ENCODE peak calls at places on chromosomes 1 and 21, in six cellular contexts. One of them, this sample, is unnamed.

GRCh38 chr1:94044290-94044790 is 76.6 kb downstream of the ABCA4 start:
- DNase-seq in CD8-positive, alpha-beta T cell: no peak
- DNase-seq in right atrium auricular region: peak; percentile 79
- DNase-seq in uterus: peak; percentile 72
- DNase-seq in fibroblast of mammary gland: no peak
- DNase-seq in A549: no peak
- DNase-seq in this sample: no peak

GRCh38 chr1:17711962-17712361 is 43.2 kb upstream of the ACTL8 start:
- DNase-seq in A549: no peak
- DNase-seq in CD8-positive, alpha-beta T cell: no peak
- DNase-seq in uterus: no peak
- DNase-seq in right atrium auricular region: no peak
- DNase-seq in fibroblast of mammary gland: no peak
- DNase-seq in this sample: no peak

GRCh38 chr1:60222492-60223369 is 149.2 kb upstream of the C1orf87 start:
- DNase-seq in CD8-positive, alpha-beta T cell: no peak
- DNase-seq in right atrium auricular region: no peak
- DNase-seq in uterus: no peak
- DNase-seq in fibroblast of mammary gland: no peak
- DNase-seq in A549: no peak
- DNase-seq in this sample: no peak

GRCh38 chr21:34582506-34583150 is 32.3 kb downstream of the RCAN1 start:
- DNase-seq in right atrium auricular region: no peak
- DNase-seq in uterus: no peak
- DNase-seq in A549: peak; percentile 8
- DNase-seq in fibroblast of mammary gland: peak; percentile 60
- DNase-seq in CD8-positive, alpha-beta T cell: no peak
- DNase-seq in this sample: no peak

GRCh38 chr1:28971980-28972771 is 57.8 kb downstream of the EPB41 start:
- DNase-seq in right atrium auricular region: no peak
- DNase-seq in A549: no peak
- DNase-seq in fibroblast of mammary gland: peak; percentile 95
- DNase-seq in CD8-positive, alpha-beta T cell: no peak
- DNase-seq in uterus: peak; percentile 66
- DNase-seq in this sample: peak; percentile 73

GRCh38 chr1:51955797-51956527 is 34.5 kb downstream of the RAB3B start:
- DNase-seq in fibroblast of mammary gland: no peak
- DNase-seq in right atrium auricular region: no peak
- DNase-seq in uterus: no peak
- DNase-seq in CD8-positive, alpha-beta T cell: no peak
- DNase-seq in A549: no peak
- DNase-seq in this sample: no peak

GRCh38 chr1:221437171-221437570 is 304.7 kb downstream of the DUSP10 start:
- DNase-seq in right atrium auricular region: no peak
- DNase-seq in uterus: no peak
- DNase-seq in A549: no peak
- DNase-seq in CD8-positive, alpha-beta T cell: no peak
- DNase-seq in fibroblast of mammary gland: no peak
- DNase-seq in this sample: no peak

GRCh38 chr1:199182151-199182843 is 543.5 kb downstream of the PTPRC start:
- DNase-seq in fibroblast of mammary gland: no peak
- DNase-seq in A549: no peak
- DNase-seq in right atrium auricular region: no peak
- DNase-seq in CD8-positive, alpha-beta T cell: no peak
- DNase-seq in uterus: no peak
- DNase-seq in this sample: no peak

GRCh38 chr1:189175889-189176288 is 1301.8 kb downstream of the BRINP3 start:
- DNase-seq in right atrium auricular region: no peak
- DNase-seq in fibroblast of mammary gland: no peak
- DNase-seq in CD8-positive, alpha-beta T cell: no peak
- DNase-seq in A549: no peak
- DNase-seq in uterus: no peak
- DNase-seq in this sample: no peak

GRCh38 chr1:1881727-1882126 is 9.2 kb downstream of the GNB1 start:
- DNase-seq in fibroblast of mammary gland: no peak
- DNase-seq in CD8-positive, alpha-beta T cell: no peak
- DNase-seq in A549: no peak
- DNase-seq in uterus: no peak
- DNase-seq in right atrium auricular region: no peak
- DNase-seq in this sample: no peak
- H3K4me3 ChIP-seq in fibroblast of mammary gland: no peak overlapping the region
- H3K4me3 ChIP-seq in CD8-positive, alpha-beta T cell: no peak overlapping the region
- H3K4me3 ChIP-seq in A549: no peak overlapping the region
- H3K4me3 ChIP-seq in uterus: no peak overlapping the region
- H3K4me3 ChIP-seq in right atrium auricular region: no peak overlapping the region
- H3K4me3 ChIP-seq in this sample: no peak overlapping the region

DNA sequence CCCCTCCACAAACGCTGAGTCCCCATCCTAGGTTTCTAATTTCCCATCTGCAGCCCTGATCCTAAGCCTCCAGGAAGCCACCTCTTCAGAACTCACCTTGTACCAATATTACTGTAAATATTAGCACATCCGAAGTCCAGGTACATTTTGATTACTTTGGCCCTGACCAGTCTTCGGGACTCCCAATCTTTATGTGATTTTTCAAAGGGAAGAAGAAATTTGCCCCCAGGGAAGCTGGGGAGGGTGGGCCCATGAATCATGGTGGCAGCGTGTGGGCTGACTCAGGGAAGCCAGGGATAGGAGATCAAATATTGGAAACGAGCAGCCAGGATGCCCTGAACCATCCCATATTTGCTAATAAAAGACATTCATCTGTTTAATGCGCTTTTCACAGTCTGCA is 46.7 kb downstream of the KIAA0040 start:
- DNase-seq in A549: no peak
- DNase-seq in uterus: no peak
- DNase-seq in CD8-positive, alpha-beta T cell: no peak
- DNase-seq in fibroblast of mammary gland: no peak
- DNase-seq in right atrium auricular region: no peak
- DNase-seq in this sample: no peak
- H3K4me3 ChIP-seq in A549: no peak overlapping the region
- H3K4me3 ChIP-seq in uterus: no peak overlapping the region
- H3K4me3 ChIP-seq in CD8-positive, alpha-beta T cell: no peak overlapping the region
- H3K4me3 ChIP-seq in fibroblast of mammary gland: no peak overlapping the region
- H3K4me3 ChIP-seq in right atrium auricular region: no peak overlapping the region
- H3K4me3 ChIP-seq in this sample: no peak overlapping the region

GRCh38 chr1:43849670-43850069 is 83.9 kb upstream of the ARTN start:
- DNase-seq in CD8-positive, alpha-beta T cell: no peak
- DNase-seq in A549: no peak
- DNase-seq in fibroblast of mammary gland: no peak
- DNase-seq in right atrium auricular region: no peak
- DNase-seq in uterus: no peak
- DNase-seq in this sample: no peak
- H3K4me3 ChIP-seq in CD8-positive, alpha-beta T cell: no peak overlapping the region
- H3K4me3 ChIP-seq in A549: no peak overlapping the region
- H3K4me3 ChIP-seq in fibroblast of mammary gland: no peak overlapping the region
- H3K4me3 ChIP-seq in right atrium auricular region: no peak overlapping the region
- H3K4me3 ChIP-seq in uterus: no peak overlapping the region
- H3K4me3 ChIP-seq in this sample: no peak overlapping the region

DNA sequence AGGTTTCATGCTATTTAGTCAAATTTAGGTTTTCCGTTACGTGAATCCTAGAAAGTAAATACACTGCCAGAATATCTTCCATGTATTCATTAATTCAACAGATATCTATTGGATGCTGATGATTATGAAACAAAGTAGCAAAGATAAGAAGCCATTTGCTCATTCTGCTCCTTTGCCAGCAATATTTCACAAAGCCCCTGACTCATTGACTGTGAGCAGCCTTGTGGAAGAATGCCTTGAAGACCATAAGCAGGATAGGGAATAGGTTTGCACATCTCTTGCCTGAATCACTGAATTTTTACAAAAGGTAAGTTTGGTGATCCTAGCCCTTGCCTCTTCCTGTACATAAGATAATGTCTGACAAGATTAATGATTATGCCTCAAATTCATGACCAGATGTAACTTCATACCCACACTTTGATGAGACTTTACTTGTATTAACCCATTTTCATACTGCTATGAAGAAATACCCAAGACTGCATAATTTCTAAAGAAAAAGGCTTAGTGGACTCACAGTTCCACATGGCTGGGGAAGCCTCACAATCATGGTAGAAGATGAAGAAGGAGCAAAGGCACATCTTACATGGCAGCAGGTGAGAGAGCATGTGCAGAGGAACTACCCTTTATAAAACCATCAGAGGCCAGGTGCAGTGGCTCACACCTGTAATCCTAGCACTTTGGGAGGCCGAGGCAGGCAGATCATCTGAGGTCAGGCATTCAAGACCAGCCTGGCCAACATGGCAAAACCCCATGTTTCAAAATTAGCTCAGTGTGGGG is 1.6 kb upstream of the PIGK start:
- DNase-seq in right atrium auricular region: no peak
- DNase-seq in A549: no peak
- DNase-seq in fibroblast of mammary gland: peak; percentile 89
- DNase-seq in uterus: no peak
- DNase-seq in CD8-positive, alpha-beta T cell: no peak
- DNase-seq in this sample: no peak
- H3K4me3 ChIP-seq in right atrium auricular region: no peak overlapping the region
- H3K4me3 ChIP-seq in A549: no peak overlapping the region
- H3K4me3 ChIP-seq in fibroblast of mammary gland: no peak overlapping the region
- H3K4me3 ChIP-seq in uterus: no peak overlapping the region
- H3K4me3 ChIP-seq in CD8-positive, alpha-beta T cell: no peak overlapping the region
- H3K4me3 ChIP-seq in this sample: no peak overlapping the region

GRCh38 chr1:6248798-6249731 is 5.1 kb downstream of the HES3 start:
- DNase-seq in A549: no peak
- DNase-seq in uterus: no peak
- DNase-seq in right atrium auricular region: no peak
- DNase-seq in fibroblast of mammary gland: peak; percentile 26
- DNase-seq in CD8-positive, alpha-beta T cell: no peak
- DNase-seq in this sample: no peak
- H3K4me3 ChIP-seq in A549: peak overlapping the region; percentile 36
- H3K4me3 ChIP-seq in uterus: no peak overlapping the region
- H3K4me3 ChIP-seq in right atrium auricular region: peak overlapping the region; percentile 29
- H3K4me3 ChIP-seq in fibroblast of mammary gland: no peak overlapping the region
- H3K4me3 ChIP-seq in CD8-positive, alpha-beta T cell: no peak overlapping the region
- H3K4me3 ChIP-seq in this sample: peak overlapping the region; percentile 8

GRCh38 chr1:167473761-167474160 is 44.6 kb downstream of the CD247 start:
- DNase-seq in uterus: no peak
- DNase-seq in right atrium auricular region: no peak
- DNase-seq in CD8-positive, alpha-beta T cell: peak; percentile 56
- DNase-seq in A549: no peak
- DNase-seq in fibroblast of mammary gland: no peak
- DNase-seq in this sample: peak; percentile 30
- H3K4me3 ChIP-seq in uterus: no peak overlapping the region
- H3K4me3 ChIP-seq in right atrium auricular region: no peak overlapping the region
- H3K4me3 ChIP-seq in CD8-positive, alpha-beta T cell: peak overlapping the region; percentile 21
- H3K4me3 ChIP-seq in A549: no peak overlapping the region
- H3K4me3 ChIP-seq in fibroblast of mammary gland: no peak overlapping the region
- H3K4me3 ChIP-seq in this sample: no peak overlapping the region

DNA sequence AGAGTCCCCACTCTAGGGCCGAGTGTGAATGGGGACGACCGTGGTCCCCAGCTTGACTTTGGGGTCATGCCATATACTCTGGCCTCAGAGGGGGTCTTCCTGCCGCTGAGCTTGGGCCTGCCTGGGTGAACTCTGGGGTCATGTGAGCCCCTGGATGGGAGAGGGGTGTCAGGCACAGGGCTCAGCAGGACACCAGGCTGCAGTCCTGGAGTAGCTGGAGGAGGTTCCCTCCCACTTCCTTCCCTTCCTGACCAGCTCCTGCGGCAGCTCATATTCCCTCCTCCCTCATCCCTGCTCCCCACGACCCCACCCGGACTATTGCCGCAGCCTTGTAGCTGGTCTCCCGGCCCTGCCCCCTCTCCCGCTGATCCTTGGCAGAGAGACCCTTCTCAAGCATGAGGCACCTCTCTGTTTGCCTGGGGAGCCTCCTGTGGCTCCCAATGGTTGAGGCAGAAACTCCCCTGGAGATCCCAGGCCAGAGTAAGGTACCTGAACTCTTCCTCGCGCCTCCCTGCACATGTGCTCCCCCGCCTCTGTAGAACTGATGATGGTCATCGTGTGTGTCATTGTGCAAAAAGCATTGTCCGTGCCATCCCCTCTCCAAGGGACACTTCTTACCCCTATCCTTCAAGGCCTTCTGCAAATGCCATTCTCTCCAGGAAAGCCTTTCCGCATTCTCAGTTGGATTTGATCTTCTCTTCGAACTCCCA is 1.8 kb downstream of the TNFRSF1B start:
- DNase-seq in CD8-positive, alpha-beta T cell: no peak
- DNase-seq in right atrium auricular region: no peak
- DNase-seq in uterus: no peak
- DNase-seq in fibroblast of mammary gland: no peak
- DNase-seq in A549: no peak
- DNase-seq in this sample: no peak
- H3K4me3 ChIP-seq in CD8-positive, alpha-beta T cell: peak overlapping the region; percentile 68
- H3K4me3 ChIP-seq in right atrium auricular region: peak overlapping the region; percentile 89
- H3K4me3 ChIP-seq in uterus: peak overlapping the region; percentile 72
- H3K4me3 ChIP-seq in fibroblast of mammary gland: no peak overlapping the region
- H3K4me3 ChIP-seq in A549: no peak overlapping the region
- H3K4me3 ChIP-seq in this sample: peak overlapping the region; percentile 72

GRCh38 chr1:27356628-27357280 is 10.0 kb downstream of the MAP3K6 start:
- DNase-seq in CD8-positive, alpha-beta T cell: peak; percentile 53
- DNase-seq in fibroblast of mammary gland: no peak
- DNase-seq in uterus: no peak
- DNase-seq in right atrium auricular region: no peak
- DNase-seq in A549: no peak
- DNase-seq in this sample: no peak

GRCh38 chr1:27358928-27359313 is 7.8 kb downstream of the MAP3K6 start:
- DNase-seq in fibroblast of mammary gland: no peak
- DNase-seq in uterus: no peak
- DNase-seq in A549: no peak
- DNase-seq in CD8-positive, alpha-beta T cell: no peak
- DNase-seq in right atrium auricular region: no peak
- DNase-seq in this sample: no peak

GRCh38 chr1:27357281-27358037 is 9.3 kb downstream of the MAP3K6 start:
- DNase-seq in A549: peak; percentile 78
- DNase-seq in fibroblast of mammary gland: peak; percentile 43
- DNase-seq in CD8-positive, alpha-beta T cell: peak; percentile 93
- DNase-seq in uterus: peak; percentile 74
- DNase-seq in right atrium auricular region: peak; percentile 74
- DNase-seq in this sample: peak; percentile 90

GRCh38 chr1:27359822-27360158 is 7.0 kb downstream of the MAP3K6 start:
- DNase-seq in A549: no peak
- DNase-seq in right atrium auricular region: no peak
- DNase-seq in fibroblast of mammary gland: no peak
- DNase-seq in uterus: no peak
- DNase-seq in CD8-positive, alpha-beta T cell: no peak
- DNase-seq in this sample: no peak

GRCh38 chr1:27358038-27358927 is 8.5 kb downstream of the MAP3K6 start:
- DNase-seq in CD8-positive, alpha-beta T cell: no peak
- DNase-seq in uterus: no peak
- DNase-seq in fibroblast of mammary gland: no peak
- DNase-seq in A549: no peak
- DNase-seq in right atrium auricular region: no peak
- DNase-seq in this sample: no peak
- H3K4me3 ChIP-seq in CD8-positive, alpha-beta T cell: peak overlapping the region; percentile 78
- H3K4me3 ChIP-seq in uterus: no peak overlapping the region
- H3K4me3 ChIP-seq in fibroblast of mammary gland: no peak overlapping the region
- H3K4me3 ChIP-seq in A549: no peak overlapping the region
- H3K4me3 ChIP-seq in right atrium auricular region: no peak overlapping the region
- H3K4me3 ChIP-seq in this sample: no peak overlapping the region

This sample was measured in sigmoid colon.